ENCODE peak calls at places on chromosomes 3 and 15, in six cellular contexts. One of them, this sample, is unnamed.

GRCh38 chr3:129119365-129120100 is 2.1 kb downstream of the RAB43 start:
- DNase-seq in GM12865: no peak
- DNase-seq in GM12878: no peak
- DNase-seq in AG09319: no peak
- DNase-seq in AG04450: no peak
- DNase-seq in psoas muscle: no peak
- DNase-seq in this sample: no peak

GRCh38 chr15:62307551-62307950 is 142.5 kb upstream of the C2CD4B start:
- DNase-seq in GM12865: no peak
- DNase-seq in GM12878: no peak
- DNase-seq in AG09319: peak; percentile 1
- DNase-seq in AG04450: no peak
- DNase-seq in psoas muscle: no peak
- DNase-seq in this sample: peak; percentile 79

GRCh38 chr3:75180945-75181298 is 483.2 kb upstream of the FRG2C start:
- DNase-seq in GM12865: no peak
- DNase-seq in GM12878: no peak
- DNase-seq in AG09319: no peak
- DNase-seq in AG04450: no peak
- DNase-seq in psoas muscle: no peak
- DNase-seq in this sample: no peak

GRCh38 chr3:143070977-143071551 is 48.5 kb upstream of the CHST2 start:
- DNase-seq in GM12865: no peak
- DNase-seq in GM12878: no peak
- DNase-seq in AG09319: peak; percentile 65
- DNase-seq in AG04450: peak; percentile 46
- DNase-seq in psoas muscle: no peak
- DNase-seq in this sample: peak; percentile 97

GRCh38 chr3:22236490-22237271 is 485.7 kb upstream of the ZNF385D start:
- DNase-seq in GM12865: peak; percentile 7
- DNase-seq in GM12878: no peak
- DNase-seq in AG09319: no peak
- DNase-seq in AG04450: no peak
- DNase-seq in psoas muscle: no peak
- DNase-seq in this sample: no peak

GRCh38 chr3:192577811-192578210 is 149.5 kb downstream of the FGF12 start:
- DNase-seq in GM12865: no peak
- DNase-seq in GM12878: no peak
- DNase-seq in AG09319: no peak
- DNase-seq in AG04450: no peak
- DNase-seq in psoas muscle: no peak
- DNase-seq in this sample: no peak

GRCh38 chr3:172711457-172711800 is 562 bp upstream of the NCEH1 start:
- DNase-seq in GM12865: peak; percentile 26
- DNase-seq in GM12878: no peak
- DNase-seq in AG09319: no peak
- DNase-seq in AG04450: no peak
- DNase-seq in psoas muscle: no peak
- DNase-seq in this sample: no peak

GRCh38 chr3:178367817-178368617 is 168.2 kb upstream of the KCNMB2 start:
- DNase-seq in GM12865: no peak
- DNase-seq in GM12878: no peak
- DNase-seq in AG09319: no peak
- DNase-seq in AG04450: no peak
- DNase-seq in psoas muscle: no peak
- DNase-seq in this sample: peak; percentile 70

GRCh38 chr3:21795863-21796392 is 44.9 kb upstream of the ZNF385D start:
- DNase-seq in GM12865: no peak
- DNase-seq in GM12878: no peak
- DNase-seq in AG09319: no peak
- DNase-seq in AG04450: no peak
- DNase-seq in psoas muscle: no peak
- DNase-seq in this sample: no peak

GRCh38 chr3:177538743-177539730 is 341.8 kb upstream of the TBL1XR1 start:
- DNase-seq in GM12865: peak; percentile 75
- DNase-seq in GM12878: peak; percentile 26
- DNase-seq in AG09319: no peak
- DNase-seq in AG04450: no peak
- DNase-seq in psoas muscle: no peak
- DNase-seq in this sample: no peak

GRCh38 chr3:156939315-156939714 is 113.2 kb downstream of the LEKR1 start:
- DNase-seq in GM12865: no peak
- DNase-seq in GM12878: no peak
- DNase-seq in AG09319: no peak
- DNase-seq in AG04450: no peak
- DNase-seq in psoas muscle: no peak
- DNase-seq in this sample: no peak

GRCh38 chr15:88813960-88814359 is 10.7 kb downstream of the ACAN start:
- DNase-seq in GM12865: no peak
- DNase-seq in GM12878: no peak
- DNase-seq in AG09319: no peak
- DNase-seq in AG04450: no peak
- DNase-seq in psoas muscle: no peak
- DNase-seq in this sample: no peak

GRCh38 chr3:196502775-196503181 is 790 bp downstream of the RNF168 start:
- DNase-seq in GM12865: peak; percentile 71
- DNase-seq in GM12878: no peak
- DNase-seq in AG09319: peak; percentile 44
- DNase-seq in AG04450: peak; percentile 64
- DNase-seq in psoas muscle: peak; percentile 65
- DNase-seq in this sample: peak; percentile 85

GRCh38 chr3:187678869-187679268 is 8.7 kb upstream of the SST start:
- DNase-seq in GM12865: peak; percentile 51
- DNase-seq in GM12878: no peak
- DNase-seq in AG09319: peak; percentile 53
- DNase-seq in AG04450: peak; percentile 23
- DNase-seq in psoas muscle: no peak
- DNase-seq in this sample: peak; percentile 75

GRCh38 chr3:155158361-155159037 is 78.4 kb downstream of the MME start:
- DNase-seq in GM12865: no peak
- DNase-seq in GM12878: no peak
- DNase-seq in AG09319: no peak
- DNase-seq in AG04450: no peak
- DNase-seq in psoas muscle: no peak
- DNase-seq in this sample: no peak

GRCh38 chr15:63908986-63909385 is 75.2 kb upstream of the HERC1 start:
- DNase-seq in GM12865: no peak
- DNase-seq in GM12878: no peak
- DNase-seq in AG09319: no peak
- DNase-seq in AG04450: no peak
- DNase-seq in psoas muscle: no peak
- DNase-seq in this sample: peak; percentile 29

GRCh38 chr15:79994651-79995050 is 23.7 kb upstream of the BCL2A1 start:
- DNase-seq in GM12865: no peak
- DNase-seq in GM12878: no peak
- DNase-seq in AG09319: no peak
- DNase-seq in AG04450: no peak
- DNase-seq in psoas muscle: no peak
- DNase-seq in this sample: peak; percentile 45

GRCh38 chr15:88309363-88309762 is 52.8 kb upstream of the NTRK3 start:
- DNase-seq in GM12865: no peak
- DNase-seq in GM12878: no peak
- DNase-seq in AG09319: no peak
- DNase-seq in AG04450: no peak
- DNase-seq in psoas muscle: no peak
- DNase-seq in this sample: no peak

GRCh38 chr15:90219421-90220141 is 14.2 kb downstream of the CIB1 start:
- DNase-seq in GM12865: peak; percentile 56
- DNase-seq in GM12878: no peak
- DNase-seq in AG09319: no peak
- DNase-seq in AG04450: no peak
- DNase-seq in psoas muscle: peak; percentile 73
- DNase-seq in this sample: no peak

GRCh38 chr15:46280753-46281521 is 646.1 kb downstream of the SQOR start:
- DNase-seq in GM12865: no peak
- DNase-seq in GM12878: no peak
- DNase-seq in AG09319: no peak
- DNase-seq in AG04450: no peak
- DNase-seq in psoas muscle: no peak
- DNase-seq in this sample: no peak

GRCh38 chr3:167228135-167228534 is 152.0 kb downstream of the ZBBX start:
- DNase-seq in GM12865: no peak
- DNase-seq in GM12878: no peak
- DNase-seq in AG09319: no peak
- DNase-seq in AG04450: peak; percentile 2
- DNase-seq in psoas muscle: no peak
- DNase-seq in this sample: peak; percentile 39

GRCh38 chr3:42660131-42660715 is 6.7 kb downstream of the ZBTB47 start:
- DNase-seq in GM12865: no peak
- DNase-seq in GM12878: no peak
- DNase-seq in AG09319: no peak
- DNase-seq in AG04450: no peak
- DNase-seq in psoas muscle: no peak
- DNase-seq in this sample: no peak

GRCh38 chr3:1118074-1118473 is 25.2 kb downstream of the CNTN6 start:
- DNase-seq in GM12865: no peak
- DNase-seq in GM12878: no peak
- DNase-seq in AG09319: no peak
- DNase-seq in AG04450: no peak
- DNase-seq in psoas muscle: no peak
- DNase-seq in this sample: no peak

GRCh38 chr3:14810795-14811661 is 7.7 kb upstream of the FGD5 start:
- DNase-seq in GM12865: no peak
- DNase-seq in GM12878: no peak
- DNase-seq in AG09319: no peak
- DNase-seq in AG04450: no peak
- DNase-seq in psoas muscle: peak; percentile 49
- DNase-seq in this sample: no peak

GRCh38 chr15:49645937-49646336 is 25.1 kb downstream of the DTWD1 start:
- DNase-seq in GM12865: no peak
- DNase-seq in GM12878: no peak
- DNase-seq in AG09319: peak; percentile 20
- DNase-seq in AG04450: no peak
- DNase-seq in psoas muscle: peak; percentile 42
- DNase-seq in this sample: peak; percentile 74

GRCh38 chr3:153087595-153088566 is 74.1 kb upstream of the RAP2B start:
- DNase-seq in GM12865: no peak
- DNase-seq in GM12878: no peak
- DNase-seq in AG09319: peak; percentile 67
- DNase-seq in AG04450: peak; percentile 61
- DNase-seq in psoas muscle: no peak
- DNase-seq in this sample: peak; percentile 94

GRCh38 chr3:163327086-163327485 is 1751.2 kb downstream of the SI start:
- DNase-seq in GM12865: no peak
- DNase-seq in GM12878: no peak
- DNase-seq in AG09319: no peak
- DNase-seq in AG04450: no peak
- DNase-seq in psoas muscle: no peak
- DNase-seq in this sample: no peak

GRCh38 chr3:170780471-170780870 is 89.5 kb downstream of the RPL22L1 start:
- DNase-seq in GM12865: no peak
- DNase-seq in GM12878: no peak
- DNase-seq in AG09319: no peak
- DNase-seq in AG04450: no peak
- DNase-seq in psoas muscle: no peak
- DNase-seq in this sample: no peak

GRCh38 chr3:55897573-55898224 is 410.6 kb upstream of the WNT5A start:
- DNase-seq in GM12865: no peak
- DNase-seq in GM12878: no peak
- DNase-seq in AG09319: no peak
- DNase-seq in AG04450: no peak
- DNase-seq in psoas muscle: no peak
- DNase-seq in this sample: no peak

GRCh38 chr15:99474981-99475753 is 90.6 kb upstream of the MEF2A start:
- DNase-seq in GM12865: no peak
- DNase-seq in GM12878: no peak
- DNase-seq in AG09319: no peak
- DNase-seq in AG04450: no peak
- DNase-seq in psoas muscle: peak; percentile 85
- DNase-seq in this sample: no peak

GRCh38 chr3:184635126-184635525 is 73.5 kb downstream of the EPHB3 start:
- DNase-seq in GM12865: no peak
- DNase-seq in GM12878: no peak
- DNase-seq in AG09319: no peak
- DNase-seq in AG04450: no peak
- DNase-seq in psoas muscle: peak; percentile 50
- DNase-seq in this sample: no peak

GRCh38 chr3:136209921-136210320 is 13.8 kb upstream of the MSL2 start:
- DNase-seq in GM12865: no peak
- DNase-seq in GM12878: no peak
- DNase-seq in AG09319: no peak
- DNase-seq in AG04450: peak; percentile 61
- DNase-seq in psoas muscle: no peak
- DNase-seq in this sample: peak; percentile 69

GRCh38 chr15:32677238-32677750 is 35.8 kb downstream of the SCG5 start:
- DNase-seq in GM12865: no peak
- DNase-seq in GM12878: no peak
- DNase-seq in AG09319: no peak
- DNase-seq in AG04450: no peak
- DNase-seq in psoas muscle: no peak
- DNase-seq in this sample: no peak

GRCh38 chr3:164390046-164390445 is 688.2 kb downstream of the SI start:
- DNase-seq in GM12865: no peak
- DNase-seq in GM12878: no peak
- DNase-seq in AG09319: no peak
- DNase-seq in AG04450: no peak
- DNase-seq in psoas muscle: no peak
- DNase-seq in this sample: no peak
- TF ChIP-seq CTCF in GM12865: no peak
- TF ChIP-seq CTCF in GM12878: no peak
- TF ChIP-seq CTCF in AG09319: no peak
- TF ChIP-seq CTCF in AG04450: no peak
- TF ChIP-seq CTCF in psoas muscle: peak; percentile 4
- TF ChIP-seq CTCF in this sample: no peak

GRCh38 chr3:45948881-45949280 is 5.6 kb downstream of the CXCR6 start:
- DNase-seq in GM12865: no peak
- DNase-seq in GM12878: no peak
- DNase-seq in AG09319: no peak
- DNase-seq in AG04450: no peak
- DNase-seq in psoas muscle: no peak
- DNase-seq in this sample: no peak
- TF ChIP-seq CTCF in GM12865: no peak
- TF ChIP-seq CTCF in GM12878: no peak
- TF ChIP-seq CTCF in AG09319: no peak
- TF ChIP-seq CTCF in AG04450: no peak
- TF ChIP-seq CTCF in psoas muscle: no peak
- TF ChIP-seq CTCF in this sample: no peak

GRCh38 chr3:134339331-134339730 is 34.9 kb downstream of the AMOTL2 start:
- DNase-seq in GM12865: no peak
- DNase-seq in GM12878: no peak
- DNase-seq in AG09319: no peak
- DNase-seq in AG04450: no peak
- DNase-seq in psoas muscle: peak; percentile 42
- DNase-seq in this sample: no peak
- TF ChIP-seq CTCF in GM12865: no peak
- TF ChIP-seq CTCF in GM12878: no peak
- TF ChIP-seq CTCF in AG09319: no peak
- TF ChIP-seq CTCF in AG04450: no peak
- TF ChIP-seq CTCF in psoas muscle: no peak
- TF ChIP-seq CTCF in this sample: no peak

DNA sequence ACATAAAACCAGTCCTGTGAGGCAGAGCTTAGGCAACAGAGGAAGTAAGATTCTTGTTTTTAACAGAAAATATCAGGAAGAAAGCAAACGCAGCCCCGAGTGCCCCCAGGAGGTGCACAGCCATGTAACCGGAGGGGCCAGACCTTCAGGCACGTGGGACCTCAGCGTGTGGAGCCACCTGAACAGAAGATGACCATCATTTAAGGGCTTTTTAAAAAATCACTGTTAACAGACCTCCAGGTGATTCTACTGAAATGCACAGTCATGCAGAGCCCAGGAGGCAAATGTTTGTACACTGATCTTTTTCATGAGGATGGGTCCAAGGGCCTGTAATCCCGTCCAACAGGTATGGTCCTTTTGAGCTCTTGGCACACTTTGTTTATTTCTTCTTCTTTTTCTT is 38.8 kb downstream of the SPG21 start:
- DNase-seq in GM12865: peak; percentile 31
- DNase-seq in GM12878: no peak
- DNase-seq in AG09319: no peak
- DNase-seq in AG04450: no peak
- DNase-seq in psoas muscle: no peak
- DNase-seq in this sample: no peak
- TF ChIP-seq CTCF in GM12865: no peak
- TF ChIP-seq CTCF in GM12878: no peak
- TF ChIP-seq CTCF in AG09319: no peak
- TF ChIP-seq CTCF in AG04450: no peak
- TF ChIP-seq CTCF in psoas muscle: no peak
- TF ChIP-seq CTCF in this sample: no peak